ENCODE peak calls at places on chromosomes 11 and 22, in five cellular contexts. One of them, this sample, is unnamed.
A peak's percentile ranks its signal among the peaks of the same experiment; 100 is the strongest.

GRCh38 chr11:12009617-12010321 is 1.3 kb upstream of the DKK3 start:
- DNase-seq in neuronal stem cell: no peak
- DNase-seq in stimulated activated CD4-positive, alpha-beta T cell treated with anti-CD3 and anti-CD28 coated beads, Interleukin-1b, Interleukin-23, amount 100 ng/mL, for 1 hour: no peak
- DNase-seq in GM23248: no peak
- DNase-seq in frontal cortex: no peak
- DNase-seq in this sample: no peak

GRCh38 chr11:46951864-46952263 is 15.3 kb downstream of the CSTPP1 start:
- DNase-seq in frontal cortex: no peak
- DNase-seq in GM23248: no peak
- DNase-seq in stimulated activated CD4-positive, alpha-beta T cell treated with anti-CD3 and anti-CD28 coated beads, Interleukin-1b, Interleukin-23, amount 100 ng/mL, for 1 hour: no peak
- DNase-seq in neuronal stem cell: peak; percentile 31
- DNase-seq in this sample: no peak

GRCh38 chr22:20186183-20186870 is 35.5 kb upstream of the CCDC188 start:
- DNase-seq in GM23248: no peak
- DNase-seq in stimulated activated CD4-positive, alpha-beta T cell treated with anti-CD3 and anti-CD28 coated beads, Interleukin-1b, Interleukin-23, amount 100 ng/mL, for 1 hour: no peak
- DNase-seq in neuronal stem cell: no peak
- DNase-seq in frontal cortex: no peak
- DNase-seq in this sample: no peak

GRCh38 chr11:58561394-58562102 is 14.1 kb downstream of the LPXN start:
- DNase-seq in frontal cortex: no peak
- DNase-seq in stimulated activated CD4-positive, alpha-beta T cell treated with anti-CD3 and anti-CD28 coated beads, Interleukin-1b, Interleukin-23, amount 100 ng/mL, for 1 hour: no peak
- DNase-seq in neuronal stem cell: no peak
- DNase-seq in GM23248: peak; percentile 51
- DNase-seq in this sample: no peak

GRCh38 chr11:1502971-1503707 is 16.6 kb upstream of the MOB2 start:
- DNase-seq in neuronal stem cell: no peak
- DNase-seq in frontal cortex: no peak
- DNase-seq in GM23248: no peak
- DNase-seq in stimulated activated CD4-positive, alpha-beta T cell treated with anti-CD3 and anti-CD28 coated beads, Interleukin-1b, Interleukin-23, amount 100 ng/mL, for 1 hour: no peak
- DNase-seq in this sample: no peak

GRCh38 chr22:39646614-39647210 is 76.2 kb downstream of the CACNA1I start:
- DNase-seq in frontal cortex: no peak
- DNase-seq in GM23248: no peak
- DNase-seq in stimulated activated CD4-positive, alpha-beta T cell treated with anti-CD3 and anti-CD28 coated beads, Interleukin-1b, Interleukin-23, amount 100 ng/mL, for 1 hour: no peak
- DNase-seq in neuronal stem cell: no peak
- DNase-seq in this sample: no peak

GRCh38 chr11:128036556-128037093 is 550.7 kb downstream of the ETS1 start:
- DNase-seq in frontal cortex: no peak
- DNase-seq in stimulated activated CD4-positive, alpha-beta T cell treated with anti-CD3 and anti-CD28 coated beads, Interleukin-1b, Interleukin-23, amount 100 ng/mL, for 1 hour: no peak
- DNase-seq in neuronal stem cell: no peak
- DNase-seq in GM23248: peak; percentile 26
- DNase-seq in this sample: no peak

GRCh38 chr11:35419713-35420333 is 465 bp upstream of the SLC1A2 start:
- DNase-seq in neuronal stem cell: peak; percentile 6
- DNase-seq in stimulated activated CD4-positive, alpha-beta T cell treated with anti-CD3 and anti-CD28 coated beads, Interleukin-1b, Interleukin-23, amount 100 ng/mL, for 1 hour: no peak
- DNase-seq in frontal cortex: no peak
- DNase-seq in GM23248: peak; percentile 52
- DNase-seq in this sample: peak; percentile 39

GRCh38 chr11:619625-620050 is 3.9 kb upstream of the IRF7 start:
- DNase-seq in neuronal stem cell: no peak
- DNase-seq in GM23248: no peak
- DNase-seq in frontal cortex: no peak
- DNase-seq in stimulated activated CD4-positive, alpha-beta T cell treated with anti-CD3 and anti-CD28 coated beads, Interleukin-1b, Interleukin-23, amount 100 ng/mL, for 1 hour: no peak
- DNase-seq in this sample: no peak

GRCh38 chr22:20550851-20551744 is 43.7 kb downstream of the MED15 start:
- DNase-seq in stimulated activated CD4-positive, alpha-beta T cell treated with anti-CD3 and anti-CD28 coated beads, Interleukin-1b, Interleukin-23, amount 100 ng/mL, for 1 hour: no peak
- DNase-seq in GM23248: peak; percentile 97
- DNase-seq in neuronal stem cell: no peak
- DNase-seq in frontal cortex: no peak
- DNase-seq in this sample: no peak

GRCh38 chr11:94787798-94788197 is 19.6 kb downstream of the AMOTL1 start:
- DNase-seq in neuronal stem cell: no peak
- DNase-seq in stimulated activated CD4-positive, alpha-beta T cell treated with anti-CD3 and anti-CD28 coated beads, Interleukin-1b, Interleukin-23, amount 100 ng/mL, for 1 hour: no peak
- DNase-seq in GM23248: no peak
- DNase-seq in frontal cortex: no peak
- DNase-seq in this sample: no peak

GRCh38 chr11:19576054-19576453 is 136.6 kb upstream of the NAV2 start:
- DNase-seq in GM23248: no peak
- DNase-seq in frontal cortex: no peak
- DNase-seq in stimulated activated CD4-positive, alpha-beta T cell treated with anti-CD3 and anti-CD28 coated beads, Interleukin-1b, Interleukin-23, amount 100 ng/mL, for 1 hour: no peak
- DNase-seq in neuronal stem cell: no peak
- DNase-seq in this sample: no peak

GRCh38 chr11:117909611-117910382 is 19.4 kb downstream of the TMPRSS13 start:
- DNase-seq in stimulated activated CD4-positive, alpha-beta T cell treated with anti-CD3 and anti-CD28 coated beads, Interleukin-1b, Interleukin-23, amount 100 ng/mL, for 1 hour: no peak
- DNase-seq in neuronal stem cell: no peak
- DNase-seq in frontal cortex: no peak
- DNase-seq in GM23248: no peak
- DNase-seq in this sample: peak; percentile 25

GRCh38 chr11:117839936-117840813 is 15.6 kb upstream of the FXYD2 start:
- DNase-seq in GM23248: no peak
- DNase-seq in neuronal stem cell: no peak
- DNase-seq in frontal cortex: no peak
- DNase-seq in stimulated activated CD4-positive, alpha-beta T cell treated with anti-CD3 and anti-CD28 coated beads, Interleukin-1b, Interleukin-23, amount 100 ng/mL, for 1 hour: no peak
- DNase-seq in this sample: peak; percentile 34

GRCh38 chr11:8779107-8779506 is 96.5 kb downstream of the RPL27A start:
- DNase-seq in frontal cortex: no peak
- DNase-seq in stimulated activated CD4-positive, alpha-beta T cell treated with anti-CD3 and anti-CD28 coated beads, Interleukin-1b, Interleukin-23, amount 100 ng/mL, for 1 hour: no peak
- DNase-seq in neuronal stem cell: no peak
- DNase-seq in GM23248: peak; percentile 45
- DNase-seq in this sample: no peak

GRCh38 chr11:94593030-94593429 is 25.9 kb downstream of the PIWIL4 start:
- DNase-seq in stimulated activated CD4-positive, alpha-beta T cell treated with anti-CD3 and anti-CD28 coated beads, Interleukin-1b, Interleukin-23, amount 100 ng/mL, for 1 hour: no peak
- DNase-seq in GM23248: peak; percentile 80
- DNase-seq in frontal cortex: no peak
- DNase-seq in neuronal stem cell: no peak
- DNase-seq in this sample: no peak

GRCh38 chr11:130465259-130465658 is 16.8 kb downstream of the ADAMTS15 start:
- DNase-seq in GM23248: peak; percentile 44
- DNase-seq in stimulated activated CD4-positive, alpha-beta T cell treated with anti-CD3 and anti-CD28 coated beads, Interleukin-1b, Interleukin-23, amount 100 ng/mL, for 1 hour: no peak
- DNase-seq in frontal cortex: no peak
- DNase-seq in neuronal stem cell: no peak
- DNase-seq in this sample: no peak

GRCh38 chr11:128532016-128532570 is 55.3 kb downstream of the ETS1 start:
- DNase-seq in stimulated activated CD4-positive, alpha-beta T cell treated with anti-CD3 and anti-CD28 coated beads, Interleukin-1b, Interleukin-23, amount 100 ng/mL, for 1 hour: no peak
- DNase-seq in GM23248: no peak
- DNase-seq in frontal cortex: no peak
- DNase-seq in neuronal stem cell: no peak
- DNase-seq in this sample: no peak

GRCh38 chr11:71136095-71136845 is 116.1 kb downstream of the SHANK2 start:
- DNase-seq in frontal cortex: no peak
- DNase-seq in neuronal stem cell: no peak
- DNase-seq in stimulated activated CD4-positive, alpha-beta T cell treated with anti-CD3 and anti-CD28 coated beads, Interleukin-1b, Interleukin-23, amount 100 ng/mL, for 1 hour: no peak
- DNase-seq in GM23248: no peak
- DNase-seq in this sample: no peak

GRCh38 chr22:35065796-35066218 is at the start of gene ISX:
- DNase-seq in GM23248: no peak
- DNase-seq in neuronal stem cell: no peak
- DNase-seq in stimulated activated CD4-positive, alpha-beta T cell treated with anti-CD3 and anti-CD28 coated beads, Interleukin-1b, Interleukin-23, amount 100 ng/mL, for 1 hour: no peak
- DNase-seq in frontal cortex: no peak
- DNase-seq in this sample: no peak

GRCh38 chr22:22342697-22343602 is 98.4 kb downstream of the VPREB1 start:
- DNase-seq in stimulated activated CD4-positive, alpha-beta T cell treated with anti-CD3 and anti-CD28 coated beads, Interleukin-1b, Interleukin-23, amount 100 ng/mL, for 1 hour: peak; percentile 29
- DNase-seq in GM23248: peak; percentile 26
- DNase-seq in neuronal stem cell: peak; percentile 57
- DNase-seq in frontal cortex: no peak
- DNase-seq in this sample: peak; percentile 78

GRCh38 chr11:101586965-101587364 is 3.2 kb upstream of the TRPC6 start:
- DNase-seq in neuronal stem cell: no peak
- DNase-seq in frontal cortex: no peak
- DNase-seq in stimulated activated CD4-positive, alpha-beta T cell treated with anti-CD3 and anti-CD28 coated beads, Interleukin-1b, Interleukin-23, amount 100 ng/mL, for 1 hour: no peak
- DNase-seq in GM23248: no peak
- DNase-seq in this sample: no peak

GRCh38 chr11:69841859-69842698 is 22.9 kb upstream of the FGF3 start:
- DNase-seq in GM23248: peak; percentile 18
- DNase-seq in stimulated activated CD4-positive, alpha-beta T cell treated with anti-CD3 and anti-CD28 coated beads, Interleukin-1b, Interleukin-23, amount 100 ng/mL, for 1 hour: no peak
- DNase-seq in frontal cortex: no peak
- DNase-seq in neuronal stem cell: no peak
- DNase-seq in this sample: no peak

GRCh38 chr11:25515576-25515975 is 816.4 kb upstream of the ANO3 start:
- DNase-seq in GM23248: no peak
- DNase-seq in stimulated activated CD4-positive, alpha-beta T cell treated with anti-CD3 and anti-CD28 coated beads, Interleukin-1b, Interleukin-23, amount 100 ng/mL, for 1 hour: no peak
- DNase-seq in neuronal stem cell: no peak
- DNase-seq in frontal cortex: no peak
- DNase-seq in this sample: no peak

GRCh38 chr11:2927851-2928604 is 1.2 kb downstream of the PHLDA2 start:
- DNase-seq in neuronal stem cell: no peak
- DNase-seq in stimulated activated CD4-positive, alpha-beta T cell treated with anti-CD3 and anti-CD28 coated beads, Interleukin-1b, Interleukin-23, amount 100 ng/mL, for 1 hour: no peak
- DNase-seq in frontal cortex: peak; percentile 33
- DNase-seq in GM23248: peak; percentile 78
- DNase-seq in this sample: no peak

GRCh38 chr11:2768471-2769408 is 68.9 kb upstream of the KCNQ1OT1 start:
- DNase-seq in stimulated activated CD4-positive, alpha-beta T cell treated with anti-CD3 and anti-CD28 coated beads, Interleukin-1b, Interleukin-23, amount 100 ng/mL, for 1 hour: no peak
- DNase-seq in GM23248: peak; percentile 89
- DNase-seq in neuronal stem cell: no peak
- DNase-seq in frontal cortex: no peak
- DNase-seq in this sample: peak; percentile 30

GRCh38 chr11:119192111-119192510 is 6.8 kb downstream of the NHERF4 start:
- DNase-seq in GM23248: peak; percentile 49
- DNase-seq in frontal cortex: no peak
- DNase-seq in stimulated activated CD4-positive, alpha-beta T cell treated with anti-CD3 and anti-CD28 coated beads, Interleukin-1b, Interleukin-23, amount 100 ng/mL, for 1 hour: no peak
- DNase-seq in neuronal stem cell: no peak
- DNase-seq in this sample: no peak

GRCh38 chr11:74319139-74319538 is 7.7 kb upstream of the P4HA3 start:
- DNase-seq in GM23248: peak; percentile 97
- DNase-seq in neuronal stem cell: no peak
- DNase-seq in frontal cortex: no peak
- DNase-seq in stimulated activated CD4-positive, alpha-beta T cell treated with anti-CD3 and anti-CD28 coated beads, Interleukin-1b, Interleukin-23, amount 100 ng/mL, for 1 hour: no peak
- DNase-seq in this sample: no peak

GRCh38 chr11:95835351-95835750 is 45.1 kb downstream of the CEP57 start:
- DNase-seq in GM23248: no peak
- DNase-seq in stimulated activated CD4-positive, alpha-beta T cell treated with anti-CD3 and anti-CD28 coated beads, Interleukin-1b, Interleukin-23, amount 100 ng/mL, for 1 hour: no peak
- DNase-seq in neuronal stem cell: no peak
- DNase-seq in frontal cortex: no peak
- DNase-seq in this sample: no peak

GRCh38 chr11:96155627-96156378 is 187.2 kb downstream of the MAML2 start:
- DNase-seq in stimulated activated CD4-positive, alpha-beta T cell treated with anti-CD3 and anti-CD28 coated beads, Interleukin-1b, Interleukin-23, amount 100 ng/mL, for 1 hour: no peak
- DNase-seq in GM23248: peak; percentile 98
- DNase-seq in neuronal stem cell: no peak
- DNase-seq in frontal cortex: no peak
- DNase-seq in this sample: peak; percentile 41

GRCh38 chr22:28594784-28595324 is 84.8 kb downstream of the TTC28 start:
- DNase-seq in frontal cortex: no peak
- DNase-seq in stimulated activated CD4-positive, alpha-beta T cell treated with anti-CD3 and anti-CD28 coated beads, Interleukin-1b, Interleukin-23, amount 100 ng/mL, for 1 hour: no peak
- DNase-seq in neuronal stem cell: peak; percentile 35
- DNase-seq in GM23248: peak; percentile 86
- DNase-seq in this sample: no peak

GRCh38 chr11:2104524-2105440 is 34.4 kb downstream of the IGF2 start:
- DNase-seq in GM23248: no peak
- DNase-seq in stimulated activated CD4-positive, alpha-beta T cell treated with anti-CD3 and anti-CD28 coated beads, Interleukin-1b, Interleukin-23, amount 100 ng/mL, for 1 hour: no peak
- DNase-seq in frontal cortex: no peak
- DNase-seq in neuronal stem cell: no peak
- DNase-seq in this sample: no peak

GRCh38 chr11:72534859-72535547 is 100.7 kb upstream of the CLPB start:
- DNase-seq in GM23248: peak; percentile 62
- DNase-seq in neuronal stem cell: no peak
- DNase-seq in frontal cortex: no peak
- DNase-seq in stimulated activated CD4-positive, alpha-beta T cell treated with anti-CD3 and anti-CD28 coated beads, Interleukin-1b, Interleukin-23, amount 100 ng/mL, for 1 hour: no peak
- DNase-seq in this sample: no peak

GRCh38 chr22:31616315-31616980 is 45.6 kb downstream of the PISD start:
- DNase-seq in stimulated activated CD4-positive, alpha-beta T cell treated with anti-CD3 and anti-CD28 coated beads, Interleukin-1b, Interleukin-23, amount 100 ng/mL, for 1 hour: no peak
- DNase-seq in GM23248: no peak
- DNase-seq in neuronal stem cell: no peak
- DNase-seq in frontal cortex: no peak
- DNase-seq in this sample: no peak

GRCh38 chr11:29280452-29280851 is 736.4 kb downstream of the KCNA4 start:
- DNase-seq in GM23248: peak; percentile 39
- DNase-seq in stimulated activated CD4-positive, alpha-beta T cell treated with anti-CD3 and anti-CD28 coated beads, Interleukin-1b, Interleukin-23, amount 100 ng/mL, for 1 hour: no peak
- DNase-seq in neuronal stem cell: no peak
- DNase-seq in frontal cortex: no peak
- DNase-seq in this sample: no peak

GRCh38 chr11:76629853-76630599 is 40.5 kb downstream of the LRRC32 start:
- DNase-seq in frontal cortex: no peak
- DNase-seq in GM23248: peak; percentile 53
- DNase-seq in neuronal stem cell: no peak
- DNase-seq in stimulated activated CD4-positive, alpha-beta T cell treated with anti-CD3 and anti-CD28 coated beads, Interleukin-1b, Interleukin-23, amount 100 ng/mL, for 1 hour: no peak
- DNase-seq in this sample: no peak

GRCh38 chr11:25159341-25159740 is 662.5 kb downstream of the LUZP2 start:
- DNase-seq in neuronal stem cell: no peak
- DNase-seq in frontal cortex: no peak
- DNase-seq in GM23248: no peak
- DNase-seq in stimulated activated CD4-positive, alpha-beta T cell treated with anti-CD3 and anti-CD28 coated beads, Interleukin-1b, Interleukin-23, amount 100 ng/mL, for 1 hour: no peak
- DNase-seq in this sample: no peak

GRCh38 chr11:12077535-12078280 is 32.7 kb upstream of the MICAL2 start:
- DNase-seq in frontal cortex: no peak
- DNase-seq in stimulated activated CD4-positive, alpha-beta T cell treated with anti-CD3 and anti-CD28 coated beads, Interleukin-1b, Interleukin-23, amount 100 ng/mL, for 1 hour: no peak
- DNase-seq in neuronal stem cell: no peak
- DNase-seq in GM23248: peak; percentile 77
- DNase-seq in this sample: no peak

This sample was measured in mesothelial cell of epicardium.